ENCODE peak calls at places on chromosomes 7 and 10, in ten cellular contexts. Q is MCF 10A; Y is vagina; H is Calu3; C is upper lobe of right lung; O is activated CD8-positive, alpha-beta T cell treated with anti-CD3 and anti-CD28 coated beads for 36 hours; G is WERI-Rb-1; V is HFFc6; E is psoas muscle; R is PC-9. I is an unnamed sample.

GRCh38 chr10:44309939-44310761 is 74.7 kb downstream of the CXCL12 start:
- DNase-seq in E (no peak), V (no peak), H (no peak), Q (no peak), C (no peak), R (no peak), G (no peak), Y (no peak), O (no peak), I (no peak)

GRCh38 chr10:93437000-93437945 is 44.9 kb downstream of the MYOF start:
- DNase-seq in R (peak), Q (peak), Y (no peak), O (no peak), V (peak), G (no peak), C (peak), H (peak), E (peak), I (peak)

GRCh38 chr10:370222-370825 is 235.1 kb downstream of the ZMYND11 start:
- DNase-seq in Q (no peak), C (no peak), E (no peak), Y (no peak), O (no peak), R (no peak), G (no peak), V (no peak), H (no peak), I (no peak)

GRCh38 chr10:102227050-102227449 is 951 bp downstream of the ELOVL3 start:
- DNase-seq in G (no peak), E (peak), R (no peak), O (no peak), V (peak), Q (peak), H (no peak), C (peak), Y (no peak), I (no peak)

GRCh38 chr10:34633346-34633745 is 181.8 kb downstream of the PARD3 start:
- DNase-seq in Y (no peak), Q (no peak), H (no peak), R (no peak), O (no peak), G (no peak), E (no peak), V (no peak), C (no peak), I (no peak)

GRCh38 chr10:27998178-27998953 is 513 bp downstream of the ODAD2 start:
- DNase-seq in G (peak), V (peak), C (peak), H (peak), E (no peak), Q (peak), R (no peak), Y (no peak), O (peak), I (peak)

GRCh38 chr10:103682042-103682441 is 173.3 kb downstream of the SH3PXD2A start:
- DNase-seq in R (no peak), G (no peak), C (peak), V (no peak), O (no peak), H (no peak), Q (no peak), E (no peak), Y (no peak), I (no peak)

GRCh38 chr10:70477661-70478162 is 855 bp upstream of the PALD1 start:
- DNase-seq in Y (no peak), C (no peak), O (peak), V (no peak), Q (peak), G (no peak), H (peak), R (peak), E (peak), I (no peak)

GRCh38 chr10:131332821-131333220 is 21.3 kb upstream of the TCERG1L start:
- DNase-seq in E (no peak), O (no peak), V (no peak), G (no peak), Q (no peak), H (no peak), Y (no peak), C (no peak), R (no peak), I (no peak)

GRCh38 chr10:92848441-92849233 is at the start of gene EXOC6:
- DNase-seq in Y (no peak), H (peak), G (peak), E (peak), Q (peak), C (peak), R (peak), O (peak), V (peak), I (peak)

GRCh38 chr10:130127612-130128607 is 8.3 kb upstream of the GLRX3 start:
- DNase-seq in O (peak), C (no peak), Y (no peak), E (no peak), H (peak), G (peak), V (peak), R (peak), Q (peak), I (peak)

GRCh38 chr10:99682752-99683151 is 23.4 kb downstream of the ENTPD7 start:
- DNase-seq in Q (peak), V (no peak), C (no peak), H (no peak), O (no peak), R (no peak), E (no peak), Y (no peak), G (no peak), I (no peak)
- TF ChIP-seq CTCF in Q (peak), V (peak), C (no peak), H (no peak), O (no peak), R (no peak), E (no peak), Y (no peak), G (peak), I (no peak)

DNA sequence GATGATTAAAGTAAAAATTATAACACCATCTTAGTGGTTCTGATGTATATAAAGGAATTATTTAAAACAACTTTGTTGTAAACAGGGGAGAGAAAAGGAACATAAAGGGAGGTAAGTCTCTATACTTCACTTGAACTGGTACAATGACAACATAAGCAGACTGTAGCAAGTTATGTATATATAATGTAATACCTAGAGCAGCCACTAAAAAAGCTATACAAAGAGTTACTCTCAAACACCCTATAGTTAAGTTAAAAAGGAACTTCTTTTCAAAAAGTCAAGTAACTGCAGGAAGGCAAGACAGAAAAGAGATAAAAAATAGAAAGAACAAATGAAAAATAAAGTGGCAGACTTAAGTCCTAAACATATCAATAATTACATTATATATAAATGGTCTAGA is 82.3 kb downstream of the ZNF503 start:
- DNase-seq in V (no peak), Q (no peak), O (no peak), G (no peak), Y (no peak), E (no peak), H (no peak), R (no peak), C (no peak), I (no peak)
- TF ChIP-seq CTCF in V (peak), Q (no peak), O (no peak), G (no peak), Y (no peak), E (no peak), H (no peak), R (no peak), C (no peak), I (no peak)

DNA sequence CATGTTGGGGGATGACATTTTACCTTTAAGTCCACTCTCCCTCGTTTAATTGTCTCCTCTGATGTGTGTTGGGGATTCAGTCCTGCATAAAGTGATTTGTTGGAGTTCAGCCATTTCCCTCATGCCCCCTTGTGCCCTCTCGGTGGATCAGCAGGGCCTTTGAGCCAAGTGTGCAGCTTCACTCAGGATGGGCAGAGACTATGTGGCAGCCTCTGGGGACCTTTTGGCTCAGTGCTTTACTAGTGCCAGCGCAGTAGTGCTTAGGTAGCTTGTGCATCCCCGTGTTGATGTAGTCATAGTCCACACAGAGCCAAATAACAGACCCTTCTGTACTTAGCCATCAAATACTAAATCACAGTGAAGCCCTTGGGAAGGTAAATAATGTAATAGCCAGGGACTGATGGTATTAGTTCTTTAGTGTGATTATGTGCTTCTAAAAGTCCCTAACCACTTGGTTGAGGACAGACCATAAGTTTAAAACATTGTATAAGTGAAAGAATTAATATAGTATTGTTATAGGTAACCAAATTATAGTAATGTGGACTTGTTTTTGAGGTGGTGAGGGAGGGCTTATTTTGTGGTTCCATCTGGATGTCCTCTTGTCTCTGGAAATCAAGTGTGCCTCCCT is 11.4 kb downstream of the BUB3 start:
- DNase-seq in O (no peak), Q (no peak), V (no peak), R (no peak), E (no peak), H (no peak), Y (no peak), G (no peak), C (no peak), I (no peak)
- TF ChIP-seq CTCF in O (no peak), Q (no peak), V (peak), R (no peak), E (no peak), H (no peak), Y (no peak), G (no peak), C (no peak), I (no peak)

GRCh38 chr7:102463841-102464576 is 654 bp downstream of the ALKBH4 start:
- DNase-seq in H (no peak), E (no peak), V (no peak), Q (no peak), G (no peak), O (peak), C (no peak), Y (no peak), R (no peak), I (no peak)

GRCh38 chr7:102468416-102469350 is 3.9 kb downstream of the LRWD1 start:
- DNase-seq in Y (no peak), H (no peak), Q (no peak), V (no peak), R (no peak), C (no peak), E (peak), O (no peak), G (peak), I (peak)

GRCh38 chr7:102467581-102468415 is 3.0 kb downstream of the LRWD1 start:
- DNase-seq in Y (no peak), Q (no peak), R (no peak), C (no peak), V (no peak), E (peak), O (no peak), G (no peak), H (no peak), I (no peak)

GRCh38 chr7:102466097-102466496 is 1.3 kb downstream of the LRWD1 start:
- DNase-seq in Y (no peak), V (no peak), G (no peak), C (no peak), E (no peak), O (no peak), R (no peak), H (no peak), Q (no peak), I (no peak)

GRCh38 chr7:102464577-102465280 is at the start of the genes ALKBH4 and LRWD1:
- DNase-seq in H (peak), R (peak), Y (no peak), V (peak), C (peak), O (peak), G (peak), Q (peak), E (peak), I (peak)
- TF ChIP-seq CTCF in H (no peak), R (no peak), Y (peak), V (peak), C (peak), O (peak), G (peak), Q (no peak), E (peak), I (peak)

DNA sequence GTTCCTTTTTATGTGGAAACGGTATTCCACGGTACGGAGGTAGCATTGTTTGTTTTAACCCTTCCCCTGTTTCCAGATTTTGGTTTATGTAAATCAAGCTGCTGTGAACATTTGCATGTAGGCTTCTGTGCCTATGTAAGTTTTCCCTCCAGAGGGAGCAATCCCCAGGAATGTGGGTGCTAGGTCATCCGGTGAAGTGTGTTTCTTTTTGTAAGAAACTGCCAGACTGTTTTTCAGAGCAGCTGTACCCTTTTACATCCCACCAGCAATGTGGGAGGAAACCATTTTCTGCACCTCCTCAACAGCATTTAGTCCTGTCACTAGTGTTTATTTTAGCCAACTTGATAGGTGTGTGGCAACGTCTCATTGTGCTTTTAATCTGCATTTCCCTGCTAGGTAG is 395.8 kb upstream of the FOXK1 start:
- DNase-seq in C (no peak), V (no peak), Q (no peak), Y (no peak), E (no peak), H (no peak), R (no peak), G (no peak), O (no peak), I (no peak)
- TF ChIP-seq CTCF in C (peak), V (no peak), Q (no peak), Y (no peak), E (no peak), H (no peak), R (no peak), G (peak), O (no peak), I (no peak)

DNA sequence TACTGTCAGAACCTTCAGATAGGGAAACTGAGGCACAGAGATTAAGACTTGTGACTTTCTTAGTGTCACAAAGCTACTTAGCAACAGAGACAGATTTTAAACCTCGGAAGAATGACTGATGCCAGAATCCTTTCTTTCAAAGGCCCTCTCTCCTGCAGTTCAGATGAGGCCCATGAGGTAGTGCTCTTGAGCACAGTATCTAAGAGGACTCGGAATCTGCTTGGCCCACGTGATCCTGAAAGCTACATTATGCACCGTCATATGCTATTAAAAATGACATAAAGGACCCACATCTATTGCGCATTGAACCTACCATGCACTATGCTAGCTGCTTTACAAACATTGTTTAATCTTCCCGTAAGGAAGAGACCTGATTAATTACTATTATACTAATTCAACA is 355.9 kb downstream of the SFMBT2 start:
- DNase-seq in V (no peak), Q (peak), R (no peak), H (no peak), G (no peak), O (no peak), E (no peak), C (no peak), Y (no peak), I (no peak)
- TF ChIP-seq CTCF in V (no peak), Q (peak), R (no peak), H (no peak), G (no peak), O (peak), E (no peak), C (peak), Y (no peak), I (no peak)

DNA sequence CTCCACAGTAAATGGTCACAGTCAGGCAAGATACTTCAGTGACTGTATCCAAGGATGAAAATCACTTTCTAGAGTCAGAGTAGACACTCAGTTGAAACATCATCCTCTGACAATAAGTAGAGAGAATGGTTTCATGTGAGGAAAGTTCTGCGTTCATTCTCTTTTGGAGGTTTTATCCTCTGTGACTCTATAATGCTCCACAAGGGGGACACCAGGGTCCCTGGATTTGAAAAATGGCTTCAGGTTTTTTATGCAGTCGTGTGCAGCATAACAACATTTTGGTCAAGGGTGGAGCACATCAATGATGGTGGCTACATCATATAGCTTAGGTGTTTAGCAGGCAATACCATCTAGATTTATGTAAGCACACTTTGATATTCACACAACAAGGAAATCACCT is 40.4 kb downstream of the TMEM168 start:
- DNase-seq in G (no peak), R (no peak), V (no peak), Y (no peak), O (no peak), C (no peak), Q (no peak), H (no peak), E (no peak), I (no peak)
- TF ChIP-seq CTCF in G (no peak), R (no peak), V (peak), Y (no peak), O (no peak), C (no peak), Q (no peak), H (no peak), E (no peak), I (no peak)

GRCh38 chr7:1844956-1845390 is 174.9 kb downstream of the ELFN1 start:
- DNase-seq in C (peak), R (no peak), G (peak), H (no peak), Q (no peak), O (no peak), V (no peak), E (peak), Y (no peak), I (peak)

GRCh38 chr7:1843271-1843861 is 173.3 kb downstream of the ELFN1 start:
- DNase-seq in R (no peak), Q (no peak), E (peak), G (peak), O (no peak), V (peak), H (no peak), Y (no peak), C (peak), I (no peak)

GRCh38 chr7:1844336-1844955 is 174.4 kb downstream of the ELFN1 start:
- DNase-seq in R (no peak), C (peak), Q (no peak), G (peak), O (no peak), E (peak), V (no peak), H (no peak), Y (no peak), I (no peak)

GRCh38 chr7:1843921-1844335 is 173.9 kb downstream of the ELFN1 start:
- DNase-seq in O (no peak), Y (no peak), G (no peak), R (no peak), H (no peak), C (peak), V (no peak), E (peak), Q (no peak), I (no peak)

GRCh38 chr7:1842321-1843221 is 172.5 kb downstream of the ELFN1 start:
- DNase-seq in O (no peak), E (peak), Y (no peak), G (peak), R (no peak), H (no peak), Q (no peak), C (peak), V (peak), I (no peak)
- TF ChIP-seq CTCF in O (no peak), E (peak), Y (no peak), G (peak), R (no peak), H (no peak), Q (no peak), C (no peak), V (peak), I (no peak)

GRCh38 chr10:73097305-73097670 is 622 bp upstream of the P4HA1 start:
- DNase-seq in Q (no peak), E (no peak), V (no peak), H (no peak), G (no peak), O (no peak), C (no peak), Y (no peak), R (no peak), I (no peak)
- TF ChIP-seq CTCF in Q (no peak), E (no peak), V (no peak), H (no peak), G (no peak), O (no peak), C (no peak), Y (no peak), R (no peak), I (no peak)